ENCODE peak calls at places on chromosomes 7 and 10, in four cellular contexts. M, T, J and Y are unnamed samples.

GRCh38 chr7:4040031-4040928 is 641.8 kb upstream of the FOXK1 start:
- DNase-seq in M (no peak), T (no peak), J (peak; percentile 70), Y (no peak)

GRCh38 chr7:67902143-67902542 is 905.5 kb downstream of the TYW1 start:
- DNase-seq in M (no peak), T (no peak), J (no peak), Y (no peak)

GRCh38 chr7:107692501-107692900 is 31.9 kb downstream of the SLC26A4 start:
- DNase-seq in M (no peak), T (no peak), J (no peak), Y (no peak)

GRCh38 chr7:37284805-37285211 is 163.9 kb downstream of the ELMO1 start:
- DNase-seq in M (peak; percentile 52), T (peak; percentile 16), J (peak; percentile 85), Y (peak; percentile 24)

GRCh38 chr7:68246189-68246633 is 1249.6 kb downstream of the TYW1 start:
- DNase-seq in M (no peak), T (no peak), J (peak; percentile 57), Y (no peak)

GRCh38 chr7:157523371-157523765 is 186.6 kb downstream of the DNAJB6 start:
- DNase-seq in M (no peak), T (no peak), J (peak; percentile 41), Y (no peak)

GRCh38 chr10:33791295-33791694 is 456.8 kb upstream of the NRP1 start:
- DNase-seq in M (no peak), T (peak; percentile 13), J (no peak), Y (no peak)

GRCh38 chr10:34292675-34293074 is 522.4 kb downstream of the PARD3 start:
- DNase-seq in M (no peak), T (no peak), J (no peak), Y (no peak)

GRCh38 chr10:4283841-4284610 is 499.0 kb upstream of the KLF6 start:
- DNase-seq in M (no peak), T (no peak), J (no peak), Y (no peak)

GRCh38 chr10:75294866-75295692 is 59.3 kb upstream of the COMTD1 start:
- DNase-seq in M (peak; percentile 82), T (peak; percentile 87), J (peak; percentile 67), Y (peak; percentile 64)

GRCh38 chr7:39609084-39609461 is 14.3 kb upstream of the RALA start:
- DNase-seq in M (no peak), T (no peak), J (no peak), Y (no peak)

GRCh38 chr7:48347426-48347825 is 176.2 kb downstream of the ABCA13 start:
- DNase-seq in M (no peak), T (no peak), J (no peak), Y (no peak)

GRCh38 chr10:21334891-21335696 is 190.4 kb downstream of the SKIDA1 start:
- DNase-seq in M (peak; percentile 85), T (peak; percentile 61), J (no peak), Y (no peak)

GRCh38 chr7:151204383-151205032 is 5.8 kb downstream of the H2BK1 start:
- DNase-seq in M (peak; percentile 63), T (no peak), J (no peak), Y (no peak)

GRCh38 chr10:86880971-86881370 is 76.4 kb downstream of the MMRN2 start:
- DNase-seq in M (no peak), T (no peak), J (no peak), Y (no peak)

GRCh38 chr10:78559514-78560392 is 509.0 kb upstream of the ZMIZ1 start:
- DNase-seq in M (no peak), T (no peak), J (no peak), Y (no peak)

GRCh38 chr7:86904949-86905834 is 154.3 kb downstream of the ELAPOR2 start:
- DNase-seq in M (peak; percentile 50), T (peak; percentile 16), J (no peak), Y (no peak)

GRCh38 chr7:1242129-1242572 is 9.5 kb downstream of the UNCX start:
- DNase-seq in M (no peak), T (no peak), J (no peak), Y (no peak)

GRCh38 chr7:70764004-70764691 is 367.8 kb upstream of the GALNT17 start:
- DNase-seq in M (no peak), T (no peak), J (no peak), Y (no peak)

GRCh38 chr7:13778967-13779366 is 210.5 kb downstream of the ETV1 start:
- DNase-seq in M (no peak), T (no peak), J (no peak), Y (peak; percentile 61)

GRCh38 chr10:120477723-120478270 is 20.8 kb downstream of the PLPP4 start:
- DNase-seq in M (no peak), T (no peak), J (peak; percentile 34), Y (no peak)

GRCh38 chr10:17349717-17350116 is 104.7 kb downstream of the ST8SIA6 start:
- DNase-seq in M (no peak), T (no peak), J (no peak), Y (peak; percentile 21)

GRCh38 chr10:12707461-12708185 is 293.9 kb downstream of the CCDC3 start:
- DNase-seq in M (peak; percentile 9), T (peak; percentile 15), J (no peak), Y (peak; percentile 71)

GRCh38 chr7:132491546-132491945 is 84.7 kb downstream of the PLXNA4 start:
- DNase-seq in M (no peak), T (no peak), J (no peak), Y (no peak)

GRCh38 chr10:51574248-51575067 is 124.9 kb downstream of the CSTF2T start:
- DNase-seq in M (no peak), T (no peak), J (no peak), Y (no peak)

GRCh38 chr7:31134246-31135188 is 82.4 kb downstream of the ADCYAP1R1 start:
- DNase-seq in M (peak; percentile 82), T (peak; percentile 58), J (peak; percentile 84), Y (peak; percentile 59)

GRCh38 chr10:94131885-94132284 is 138.2 kb downstream of the PLCE1 start:
- DNase-seq in M (no peak), T (no peak), J (no peak), Y (no peak)

GRCh38 chr10:93062499-93063216 is 2.1 kb downstream of the CYP26C1 start:
- DNase-seq in M (no peak), T (no peak), J (peak; percentile 82), Y (no peak)
- TF ChIP-seq FOSL1 in M (no peak), T (no peak), J (no peak), Y (no peak)

GRCh38 chr7:25889765-25890164 is 262.2 kb upstream of the NFE2L3 start:
- DNase-seq in M (no peak), T (no peak), J (no peak), Y (no peak)
- TF ChIP-seq SIN3A in M (no peak), T (no peak), J (no peak), Y (no peak)

GRCh38 chr10:28676968-28677888 is at the start of gene BAMBI:
- DNase-seq in M (peak; percentile 95), T (peak; percentile 81), J (peak; percentile 95), Y (peak; percentile 77)
- TF ChIP-seq POLR2A in M (peak; percentile 89), T (peak; percentile 97), J (peak; percentile 91), Y (no peak)

DNA sequence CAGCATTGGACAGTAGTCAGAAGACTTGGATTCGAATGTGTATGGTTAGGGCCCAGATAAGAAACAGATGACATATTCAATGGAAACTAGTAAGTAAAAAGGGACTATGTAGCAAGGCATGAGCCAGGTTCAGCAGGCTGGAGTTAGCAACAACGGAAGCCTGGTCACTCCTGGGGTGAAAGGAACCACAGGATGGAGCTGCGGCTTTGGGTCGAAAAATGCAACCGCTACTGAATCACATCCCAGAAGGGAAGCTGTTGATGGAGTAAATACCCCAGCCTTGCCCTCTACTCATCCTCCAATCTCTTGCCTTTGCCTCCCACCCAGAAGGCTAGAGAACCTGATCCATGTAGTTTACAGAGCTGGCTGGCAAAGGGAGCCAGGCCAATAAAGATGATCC is 37.5 kb upstream of the EGR2 start:
- DNase-seq in M (no peak), T (no peak), J (no peak), Y (no peak)
- TF ChIP-seq FOSL1 in M (no peak), T (no peak), J (no peak), Y (no peak)

GRCh38 chr10:26448292-26448691 is 10.2 kb downstream of the APBB1IP start:
- DNase-seq in M (no peak), T (no peak), J (no peak), Y (no peak)

GRCh38 chr10:26448706-26449435 is 10.7 kb downstream of the APBB1IP start:
- DNase-seq in M (no peak), T (no peak), J (no peak), Y (no peak)

GRCh38 chr10:26446258-26446657 is 8.1 kb downstream of the APBB1IP start:
- DNase-seq in M (no peak), T (no peak), J (no peak), Y (no peak)

GRCh38 chr10:26441491-26442214 is 3.5 kb downstream of the APBB1IP start:
- DNase-seq in M (no peak), T (no peak), J (no peak), Y (no peak)

GRCh38 chr10:26445411-26446031 is 7.4 kb downstream of the APBB1IP start:
- DNase-seq in M (no peak), T (no peak), J (no peak), Y (no peak)
- TF ChIP-seq SIN3A in M (no peak), T (no peak), J (no peak), Y (no peak)

GRCh38 chr10:100998183-100998990 is 1.2 kb upstream of the LZTS2 start:
- DNase-seq in M (peak; percentile 86), T (peak; percentile 78), J (peak; percentile 80), Y (no peak)

GRCh38 chr10:101000602-101000991 is 989 bp downstream of the LZTS2 start:
- DNase-seq in M (no peak), T (no peak), J (no peak), Y (no peak)

GRCh38 chr10:101001225-101002035 is 1.8 kb downstream of the LZTS2 start:
- DNase-seq in M (peak; percentile 64), T (no peak), J (no peak), Y (no peak)

GRCh38 chr10:100998991-100999741 is 442 bp upstream of the LZTS2 start:
- DNase-seq in M (peak; percentile 79), T (peak; percentile 45), J (peak; percentile 87), Y (no peak)

GRCh38 chr10:100999742-101000601 is at the start of gene LZTS2:
- DNase-seq in M (peak; percentile 21), T (no peak), J (peak; percentile 63), Y (no peak)
- TF ChIP-seq POLR2A in M (no peak), T (no peak), J (peak; percentile 47), Y (peak; percentile 22)

DNA sequence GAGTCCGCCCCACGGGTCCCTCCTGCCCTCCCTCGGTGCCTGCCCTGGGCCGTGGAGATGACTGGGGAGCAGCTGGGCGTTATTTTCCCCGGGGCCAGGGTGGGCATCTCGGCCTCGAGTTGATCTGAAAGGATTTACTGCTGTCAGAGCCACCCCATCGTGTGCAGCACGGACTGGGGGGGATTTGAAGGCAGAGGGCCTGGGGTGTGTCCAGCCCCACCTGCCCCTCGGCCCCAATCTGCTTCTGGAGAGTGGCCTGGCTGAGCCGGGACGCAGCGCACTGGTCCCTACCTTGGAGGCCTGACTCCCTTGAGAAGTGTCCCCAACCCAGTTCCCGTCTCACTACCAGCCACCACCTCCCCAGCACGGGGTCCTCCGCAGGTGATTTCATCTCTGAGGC is 24.2 kb upstream of the PFKFB3 start:
- DNase-seq in M (no peak), T (no peak), J (no peak), Y (no peak)
- TF ChIP-seq FOSL1 in M (no peak), T (no peak), J (no peak), Y (no peak)